ENCODE peak calls at places on chromosomes 7 and 10, in seven cellular contexts. E is tibial nerve; W is GM23248; M is IMR-90; R is effector memory CD4-positive, alpha-beta T cell; D is HCT116; G is GM23338. O is an unnamed sample.

GRCh38 chr10:75180592-75180991 is 30.0 kb upstream of the VDAC2 start:
- DNase-seq in E (no peak), W (peak; percentile 42), M (peak; percentile 63), R (no peak), D (no peak), G (no peak), O (no peak)

GRCh38 chr7:150326657-150327268 is 3.4 kb upstream of the ACTR3C start:
- DNase-seq in E (no peak), W (no peak), M (no peak), R (no peak), D (no peak), G (no peak), O (no peak)

GRCh38 chr10:127737563-127738511 is 852 bp downstream of the FOXI2 start:
- DNase-seq in E (no peak), W (no peak), M (no peak), R (no peak), D (no peak), G (peak; percentile 31), O (no peak)

GRCh38 chr7:131556055-131556911 is at the start of gene PODXL:
- DNase-seq in E (peak; percentile 47), W (peak; percentile 82), M (peak; percentile 17), R (peak; percentile 39), D (no peak), G (peak; percentile 84), O (peak; percentile 43)

GRCh38 chr7:112481833-112482669 is 1.3 kb downstream of the LSMEM1 start:
- DNase-seq in E (no peak), W (peak; percentile 96), M (peak; percentile 86), R (no peak), D (peak; percentile 50), G (peak; percentile 46), O (no peak)

GRCh38 chr10:500876-501275 is 188.6 kb downstream of the DIP2C start:
- DNase-seq in E (no peak), W (peak; percentile 57), M (peak; percentile 59), R (no peak), D (no peak), G (no peak), O (no peak)

GRCh38 chr7:88787777-88788176 is 7.8 kb downstream of the TEX47 start:
- DNase-seq in E (no peak), W (no peak), M (no peak), R (no peak), D (no peak), G (no peak), O (no peak)

GRCh38 chr7:87328281-87328680 is 17.2 kb upstream of the CROT start:
- DNase-seq in E (no peak), W (peak; percentile 38), M (peak; percentile 39), R (no peak), D (peak; percentile 68), G (peak; percentile 58), O (no peak)

GRCh38 chr10:133140417-133141143 is 19.4 kb upstream of the KNDC1 start:
- DNase-seq in E (no peak), W (no peak), M (no peak), R (no peak), D (no peak), G (no peak), O (no peak)

GRCh38 chr7:97002555-97003261 is 2.6 kb upstream of the DLX6 start:
- DNase-seq in E (no peak), W (no peak), M (no peak), R (no peak), D (no peak), G (peak; percentile 35), O (no peak)

GRCh38 chr7:23454880-23455526 is 15.3 kb downstream of the IGF2BP3 start:
- DNase-seq in E (no peak), W (no peak), M (no peak), R (no peak), D (no peak), G (no peak), O (no peak)

GRCh38 chr7:1851731-1852531 is 181.9 kb downstream of the ELFN1 start:
- DNase-seq in E (no peak), W (no peak), M (no peak), R (no peak), D (no peak), G (no peak), O (no peak)

GRCh38 chr10:23871211-23871610 is 337.7 kb upstream of the KIAA1217 start:
- DNase-seq in E (no peak), W (no peak), M (no peak), R (no peak), D (no peak), G (peak; percentile 4), O (no peak)

GRCh38 chr7:85135931-85136330 is 50.9 kb downstream of the SEMA3D start:
- DNase-seq in E (no peak), W (peak; percentile 82), M (peak; percentile 77), R (no peak), D (no peak), G (no peak), O (no peak)

GRCh38 chr7:81462672-81463071 is 307.2 kb downstream of the HGF start:
- DNase-seq in E (no peak), W (peak; percentile 60), M (peak; percentile 85), R (no peak), D (no peak), G (no peak), O (no peak)

GRCh38 chr7:85405016-85405415 is 218.2 kb upstream of the SEMA3D start:
- DNase-seq in E (no peak), W (peak; percentile 55), M (no peak), R (no peak), D (no peak), G (no peak), O (no peak)

GRCh38 chr7:120774481-120774880 is 83.5 kb downstream of the TSPAN12 start:
- DNase-seq in E (no peak), W (no peak), M (no peak), R (no peak), D (no peak), G (peak; percentile 51), O (no peak)

GRCh38 chr7:853366-854117 is 21.3 kb downstream of the SUN1 start:
- DNase-seq in E (no peak), W (no peak), M (no peak), R (no peak), D (no peak), G (no peak), O (no peak)

GRCh38 chr10:124324451-124324850 is 94.3 kb downstream of the OAT start:
- DNase-seq in E (no peak), W (no peak), M (no peak), R (no peak), D (no peak), G (no peak), O (no peak)

GRCh38 chr7:138000081-138000701 is 1.7 kb downstream of the CREB3L2 start:
- DNase-seq in E (peak; percentile 75), W (peak; percentile 95), M (peak; percentile 98), R (no peak), D (no peak), G (peak; percentile 77), O (no peak)
- H3K4me3 ChIP-seq in E (peak overlapping the region; percentile 80), W (peak overlapping the region; percentile 89), M (peak overlapping the region; percentile 85), R (no peak overlapping the region), D (peak overlapping the region; percentile 86), G (peak overlapping the region; percentile 63), O (peak overlapping the region; percentile 3)

GRCh38 chr10:87657370-87657769 is 2.3 kb upstream of the PAPSS2 start:
- DNase-seq in E (peak; percentile 57), W (peak; percentile 40), M (peak; percentile 76), R (no peak), D (no peak), G (no peak), O (no peak)

GRCh38 chr10:87659571-87660483 is at the start of gene PAPSS2:
- DNase-seq in E (peak; percentile 38), W (peak; percentile 83), M (peak; percentile 68), R (no peak), D (no peak), G (peak; percentile 79), O (no peak)

GRCh38 chr10:87658383-87658795 is 1.3 kb upstream of the PAPSS2 start:
- DNase-seq in E (no peak), W (peak; percentile 15), M (peak; percentile 37), R (no peak), D (no peak), G (no peak), O (no peak)

GRCh38 chr10:87660484-87661133 is 931 bp downstream of the PAPSS2 start:
- DNase-seq in E (peak; percentile 46), W (peak; percentile 72), M (peak; percentile 79), R (no peak), D (no peak), G (no peak), O (no peak)

GRCh38 chr10:87658858-87659555 is 671 bp upstream of the PAPSS2 start:
- DNase-seq in E (no peak), W (no peak), M (peak; percentile 16), R (no peak), D (no peak), G (peak; percentile 84), O (no peak)
- H3K27ac ChIP-seq in E (peak overlapping the region; percentile 82), W (no peak overlapping the region), M (peak overlapping the region; percentile 85), R (no peak overlapping the region), D (no peak overlapping the region), G (no peak overlapping the region), O (no peak overlapping the region)

GRCh38 chr7:105816954-105817615 is 59.3 kb downstream of the ATXN7L1 start:
- DNase-seq in E (no peak), W (no peak), M (peak; percentile 10), R (no peak), D (no peak), G (no peak), O (no peak)

GRCh38 chr7:105822806-105823205 is 53.6 kb downstream of the ATXN7L1 start:
- DNase-seq in E (no peak), W (no peak), M (no peak), R (no peak), D (no peak), G (no peak), O (no peak)

GRCh38 chr7:105819559-105819958 is 56.8 kb downstream of the ATXN7L1 start:
- DNase-seq in E (no peak), W (no peak), M (no peak), R (no peak), D (no peak), G (no peak), O (no peak)

GRCh38 chr7:105821527-105821926 is 54.9 kb downstream of the ATXN7L1 start:
- DNase-seq in E (no peak), W (no peak), M (no peak), R (no peak), D (no peak), G (no peak), O (no peak)

DNA sequence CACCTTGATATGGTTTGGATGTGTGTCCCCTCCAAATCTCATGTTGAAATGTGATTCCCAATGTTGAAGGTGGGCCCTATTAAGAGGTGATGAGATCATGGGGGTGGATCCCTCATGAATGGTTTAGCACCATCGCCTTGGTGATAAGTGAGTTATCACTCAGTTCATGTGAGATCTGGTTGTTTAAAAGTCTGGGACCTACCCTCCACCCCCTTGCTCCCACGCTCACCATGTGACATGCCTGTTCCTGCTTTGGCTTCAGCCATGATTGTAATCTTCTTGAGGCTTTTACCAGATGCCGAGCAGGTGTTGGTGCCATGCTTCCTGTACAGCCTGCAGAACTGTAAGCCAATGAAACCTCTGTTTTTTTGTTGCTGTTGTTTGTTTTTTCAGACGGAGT is 55.7 kb downstream of the ATXN7L1 start:
- DNase-seq in E (no peak), W (no peak), M (no peak), R (no peak), D (no peak), G (no peak), O (no peak)
- H3K4me3 ChIP-seq in E (no peak overlapping the region), W (no peak overlapping the region), M (no peak overlapping the region), R (no peak overlapping the region), D (no peak overlapping the region), G (no peak overlapping the region), O (no peak overlapping the region)

DNA sequence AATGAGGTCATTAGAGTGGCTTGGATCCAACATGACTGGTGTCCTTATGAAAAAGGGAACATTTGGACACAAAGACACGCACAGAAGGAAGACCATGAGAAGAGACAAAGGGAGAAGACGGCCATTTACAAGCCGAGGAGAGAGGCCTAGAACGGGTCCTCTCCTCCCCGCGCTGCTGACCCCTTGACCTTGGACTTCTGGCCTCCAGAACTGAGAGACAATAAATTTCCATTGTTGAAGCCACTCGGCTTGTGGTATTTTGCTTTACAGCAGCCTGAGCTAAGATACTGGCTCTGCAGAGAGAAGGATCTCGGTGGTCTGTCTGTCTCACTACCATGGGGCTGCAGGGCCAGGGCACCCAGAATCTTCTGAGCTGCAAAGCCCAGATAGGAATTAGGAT is 38.1 kb upstream of the ECHDC3 start:
- DNase-seq in E (no peak), W (no peak), M (no peak), R (no peak), D (no peak), G (no peak), O (no peak)
- H3K27ac ChIP-seq in E (no peak overlapping the region), W (no peak overlapping the region), M (no peak overlapping the region), R (no peak overlapping the region), D (no peak overlapping the region), G (no peak overlapping the region), O (no peak overlapping the region)

O was measured in CD8-positive, alpha-beta memory T cell.